ENCODE peak calls at places on chromosomes 12 and 14, in five cellular contexts. One of them, this sample, is unnamed.

GRCh38 chr12:11158885-11159444 is 12.0 kb upstream of the SMIM10L1 start:
- DNase-seq in psoas muscle: no peak
- DNase-seq in GM06990: no peak
- DNase-seq in cardiac muscle cell: no peak
- DNase-seq in A673: no peak
- DNase-seq in this sample: no peak

GRCh38 chr14:65686761-65687160 is 274.2 kb downstream of the FUT8 start:
- DNase-seq in psoas muscle: no peak
- DNase-seq in GM06990: no peak
- DNase-seq in cardiac muscle cell: no peak
- DNase-seq in A673: no peak
- DNase-seq in this sample: no peak

GRCh38 chr12:64510687-64511086 is 58.8 kb downstream of the TBK1 start:
- DNase-seq in psoas muscle: no peak
- DNase-seq in GM06990: no peak
- DNase-seq in cardiac muscle cell: no peak
- DNase-seq in A673: no peak
- DNase-seq in this sample: no peak

GRCh38 chr12:3119745-3120660 is 42.8 kb downstream of the TSPAN9 start:
- DNase-seq in psoas muscle: peak; percentile 54
- DNase-seq in GM06990: no peak
- DNase-seq in cardiac muscle cell: no peak
- DNase-seq in A673: peak; percentile 35
- DNase-seq in this sample: no peak

GRCh38 chr14:30573203-30573814 is 14.4 kb downstream of the G2E3 start:
- DNase-seq in psoas muscle: no peak
- DNase-seq in GM06990: no peak
- DNase-seq in cardiac muscle cell: no peak
- DNase-seq in A673: no peak
- DNase-seq in this sample: no peak

GRCh38 chr12:992647-993046 is 1.6 kb downstream of the ERC1 start:
- DNase-seq in psoas muscle: no peak
- DNase-seq in GM06990: no peak
- DNase-seq in cardiac muscle cell: no peak
- DNase-seq in A673: no peak
- DNase-seq in this sample: no peak

GRCh38 chr12:68796399-68796798 is 11.6 kb upstream of the MDM2 start:
- DNase-seq in psoas muscle: no peak
- DNase-seq in GM06990: no peak
- DNase-seq in cardiac muscle cell: no peak
- DNase-seq in A673: no peak
- DNase-seq in this sample: no peak

GRCh38 chr12:28172434-28173030 is 17.7 kb upstream of the CCDC91 start:
- DNase-seq in psoas muscle: no peak
- DNase-seq in GM06990: no peak
- DNase-seq in cardiac muscle cell: peak; percentile 36
- DNase-seq in A673: peak; percentile 77
- DNase-seq in this sample: peak; percentile 25

GRCh38 chr12:52280319-52280795 is 5.9 kb downstream of the KRT86 start:
- DNase-seq in psoas muscle: peak; percentile 65
- DNase-seq in GM06990: no peak
- DNase-seq in cardiac muscle cell: no peak
- DNase-seq in A673: peak; percentile 39
- DNase-seq in this sample: no peak

GRCh38 chr12:128956755-128957154 is 103.5 kb downstream of the GLT1D1 start:
- DNase-seq in psoas muscle: no peak
- DNase-seq in GM06990: no peak
- DNase-seq in cardiac muscle cell: no peak
- DNase-seq in A673: no peak
- DNase-seq in this sample: no peak

GRCh38 chr12:128947199-128947598 is 93.9 kb downstream of the GLT1D1 start:
- DNase-seq in psoas muscle: no peak
- DNase-seq in GM06990: no peak
- DNase-seq in cardiac muscle cell: no peak
- DNase-seq in A673: no peak
- DNase-seq in this sample: no peak

GRCh38 chr12:128951448-128951847 is 98.2 kb downstream of the GLT1D1 start:
- DNase-seq in psoas muscle: no peak
- DNase-seq in GM06990: no peak
- DNase-seq in cardiac muscle cell: no peak
- DNase-seq in A673: no peak
- DNase-seq in this sample: no peak
- TF ChIP-seq CTCF in psoas muscle: no peak
- TF ChIP-seq CTCF in GM06990: no peak
- TF ChIP-seq CTCF in cardiac muscle cell: no peak
- TF ChIP-seq CTCF in A673: no peak
- TF ChIP-seq CTCF in this sample: no peak

GRCh38 chr12:6493580-6494350 is at the start of gene NCAPD2:
- DNase-seq in psoas muscle: peak; percentile 94
- DNase-seq in GM06990: peak; percentile 97
- DNase-seq in cardiac muscle cell: peak; percentile 98
- DNase-seq in A673: peak; percentile 99
- DNase-seq in this sample: peak; percentile 98
- TF ChIP-seq CTCF in psoas muscle: peak; percentile 22
- TF ChIP-seq CTCF in GM06990: no peak
- TF ChIP-seq CTCF in cardiac muscle cell: no peak
- TF ChIP-seq CTCF in A673: peak; percentile 14
- TF ChIP-seq CTCF in this sample: no peak

DNA sequence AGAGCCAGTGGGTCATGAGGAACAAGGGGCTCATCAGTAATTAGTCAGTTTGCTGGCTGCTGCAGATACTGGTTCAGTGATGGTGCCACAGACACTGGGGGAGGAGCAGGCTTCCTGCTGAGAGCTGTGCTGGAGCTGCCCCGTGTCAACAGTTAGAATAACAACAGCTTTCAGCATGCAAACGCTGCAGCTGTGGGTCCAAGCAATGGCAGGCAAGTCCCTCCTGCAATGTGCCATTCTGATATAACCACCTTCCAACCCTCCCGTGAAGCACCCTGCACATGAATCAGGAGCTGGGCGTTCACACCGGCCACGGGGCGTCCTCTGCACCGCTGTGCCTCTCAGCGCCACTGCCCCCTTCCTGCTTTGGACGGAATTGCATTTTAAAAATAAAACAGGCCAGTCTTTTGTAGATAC is 258.4 kb upstream of the SFSWAP start:
- DNase-seq in psoas muscle: no peak
- DNase-seq in GM06990: peak; percentile 39
- DNase-seq in cardiac muscle cell: peak; percentile 48
- DNase-seq in A673: peak; percentile 26
- DNase-seq in this sample: peak; percentile 59
- TF ChIP-seq CTCF in psoas muscle: peak; percentile 21
- TF ChIP-seq CTCF in GM06990: peak; percentile 75
- TF ChIP-seq CTCF in cardiac muscle cell: no peak
- TF ChIP-seq CTCF in A673: peak; percentile 61
- TF ChIP-seq CTCF in this sample: peak; percentile 62

DNA sequence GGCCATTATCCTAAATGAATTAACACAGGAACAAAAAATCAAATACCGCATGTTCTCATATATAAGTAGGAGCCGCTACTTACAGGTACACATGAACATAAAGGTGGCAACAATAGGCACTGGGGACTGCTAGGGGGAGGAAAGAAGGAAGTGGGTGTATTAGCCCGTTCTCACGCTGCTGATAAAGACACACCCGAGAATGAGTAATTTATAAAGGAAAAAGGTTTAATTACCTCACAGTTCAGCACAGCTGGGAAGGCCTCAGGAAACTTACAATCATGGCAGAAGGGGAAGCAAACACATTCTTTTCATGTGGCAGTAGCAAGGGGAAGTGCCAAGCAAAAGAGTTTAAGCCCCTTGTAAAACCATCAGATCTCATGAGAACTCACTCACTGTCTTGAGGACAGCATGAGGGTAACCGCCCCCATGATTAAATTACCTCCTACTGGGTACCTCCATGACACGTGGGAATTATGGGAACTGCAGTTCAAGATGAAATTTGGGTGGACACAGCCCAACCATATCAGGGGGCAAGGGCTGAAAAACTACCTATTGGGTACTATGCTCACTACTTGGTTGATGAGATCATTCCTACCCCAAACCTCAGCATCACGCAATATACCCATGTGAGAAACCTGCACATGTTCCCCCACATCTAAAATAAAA is 16.4 kb upstream of the MIA2 start:
- DNase-seq in psoas muscle: no peak
- DNase-seq in GM06990: no peak
- DNase-seq in cardiac muscle cell: no peak
- DNase-seq in A673: peak; percentile 6
- DNase-seq in this sample: no peak
- TF ChIP-seq CTCF in psoas muscle: no peak
- TF ChIP-seq CTCF in GM06990: no peak
- TF ChIP-seq CTCF in cardiac muscle cell: no peak
- TF ChIP-seq CTCF in A673: no peak
- TF ChIP-seq CTCF in this sample: no peak

GRCh38 chr14:55416866-55417265 is 5.2 kb upstream of the ATG14 start:
- DNase-seq in psoas muscle: no peak
- DNase-seq in GM06990: no peak
- DNase-seq in cardiac muscle cell: peak; percentile 53
- DNase-seq in A673: peak; percentile 71
- DNase-seq in this sample: peak; percentile 28
- TF ChIP-seq CTCF in psoas muscle: peak; percentile 14
- TF ChIP-seq CTCF in GM06990: peak; percentile 66
- TF ChIP-seq CTCF in cardiac muscle cell: peak; percentile 52
- TF ChIP-seq CTCF in A673: peak; percentile 86
- TF ChIP-seq CTCF in this sample: peak; percentile 48

This sample was measured in GM12865.